ENCODE peak calls at places on chromosomes 1 and 21, in four cellular contexts. R is activated effector memory CD4-positive, alpha-beta T cell treated with anti-CD3 and anti-CD28 coated beads, Interleukin-2, amount 50 U/mL, for 16 hours; T is BE2C; H is A172. M is an unnamed sample.

GRCh38 chr1:162230096-162230495 is 146.6 kb downstream of the SPATA46 start:
- DNase-seq in R (no peak), T (peak; percentile 16), H (peak; percentile 75), M (peak; percentile 45)

GRCh38 chr1:223834660-223835263 is 11.0 kb downstream of the TP53BP2 start:
- DNase-seq in R (no peak), T (no peak), H (no peak), M (no peak)

GRCh38 chr1:167808690-167809089 is 86.9 kb downstream of the MPZL1 start:
- DNase-seq in R (no peak), T (no peak), H (no peak), M (no peak)

GRCh38 chr1:234505774-234506114 is 26.8 kb upstream of the TARBP1 start:
- DNase-seq in R (no peak), T (no peak), H (peak; percentile 35), M (no peak)

GRCh38 chr1:1080951-1081310 is 6.8 kb upstream of the RNF223 start:
- DNase-seq in R (peak; percentile 58), T (no peak), H (no peak), M (no peak)

GRCh38 chr1:15457484-15458027 is 1.0 kb downstream of the CELA2A start:
- DNase-seq in R (no peak), T (no peak), H (no peak), M (no peak)

GRCh38 chr1:174911626-174912025 is 88.1 kb upstream of the CACYBP start:
- DNase-seq in R (no peak), T (no peak), H (no peak), M (no peak)

GRCh38 chr21:42163511-42163863 is 55.5 kb upstream of the ABCG1 start:
- DNase-seq in R (no peak), T (no peak), H (no peak), M (no peak)

GRCh38 chr1:224541901-224542610 is 74.1 kb upstream of the CNIH3 start:
- DNase-seq in R (no peak), T (no peak), H (peak; percentile 64), M (no peak)

GRCh38 chr1:162939035-162939434 is 78.1 kb upstream of the CCDC190 start:
- DNase-seq in R (no peak), T (peak; percentile 14), H (no peak), M (peak; percentile 13)

GRCh38 chr1:53683986-53684740 is 54.8 kb downstream of the GLIS1 start:
- DNase-seq in R (no peak), T (no peak), H (no peak), M (no peak)

GRCh38 chr21:40067751-40068150 is 200.5 kb downstream of the PCP4 start:
- DNase-seq in R (no peak), T (no peak), H (no peak), M (no peak)

GRCh38 chr1:198175418-198176170 is 18.8 kb downstream of the NEK7 start:
- DNase-seq in R (no peak), T (no peak), H (no peak), M (no peak)

GRCh38 chr1:26084844-26085243 is 17.4 kb upstream of the TRIM63 start:
- DNase-seq in R (no peak), T (no peak), H (no peak), M (no peak)

GRCh38 chr1:81484284-81484683 is 316.4 kb upstream of the ADGRL2 start:
- DNase-seq in R (no peak), T (no peak), H (no peak), M (no peak)

M was measured in SW480.